ENCODE peak calls at places on chromosome 12, in seven cellular contexts. B is psoas muscle, D is MM.1S, K is WTC11, H is breast epithelium, Z is cardiac fibroblast, P is heart left ventricle. T is an unnamed sample.

GRCh38 chr12:23049180-23049579 is 424.2 kb downstream of the ETNK1 start:
- DNase-seq in B (no peak), D (peak; percentile 15), K (no peak), H (no peak), Z (no peak), P (no peak), T (no peak)

GRCh38 chr12:98579347-98579746 is 14.1 kb upstream of the SLC25A3 start:
- DNase-seq in B (no peak), D (no peak), K (no peak), H (no peak), Z (no peak), P (no peak), T (no peak)

GRCh38 chr12:74945771-74946198 is 263.9 kb downstream of the KCNC2 start:
- DNase-seq in B (no peak), D (no peak), K (no peak), H (no peak), Z (no peak), P (no peak), T (no peak)

GRCh38 chr12:127336416-127336815 is 930.6 kb upstream of the TMEM132C start:
- DNase-seq in B (no peak), D (no peak), K (no peak), H (no peak), Z (no peak), P (no peak), T (no peak)

GRCh38 chr12:11827096-11827841 is 177.8 kb downstream of the ETV6 start:
- DNase-seq in B (no peak), D (no peak), K (peak; percentile 38), H (no peak), Z (no peak), P (no peak), T (no peak)

GRCh38 chr12:27969901-27970390 is 2.6 kb downstream of the PTHLH start:
- DNase-seq in B (peak; percentile 62), D (peak; percentile 93), K (peak; percentile 81), H (peak; percentile 76), Z (peak; percentile 59), P (peak; percentile 32), T (peak; percentile 79)

GRCh38 chr12:58310828-58311273 is 369.5 kb downstream of the ATP23 start:
- DNase-seq in B (no peak), D (no peak), K (no peak), H (no peak), Z (peak; percentile 95), P (no peak), T (no peak)

GRCh38 chr12:51393676-51394545 is 2.7 kb upstream of the GALNT6 start:
- DNase-seq in B (no peak), D (no peak), K (no peak), H (no peak), Z (peak; percentile 74), P (peak; percentile 24), T (no peak)

GRCh38 chr12:14841761-14842160 is 1.6 kb downstream of the ART4 start:
- DNase-seq in B (peak; percentile 78), D (no peak), K (no peak), H (peak; percentile 69), Z (peak; percentile 81), P (peak; percentile 59), T (no peak)

GRCh38 chr12:7927470-7927869 is 8.5 kb downstream of the SLC2A3 start:
- DNase-seq in B (no peak), D (no peak), K (no peak), H (no peak), Z (no peak), P (no peak), T (no peak)

GRCh38 chr12:95976416-95976832 is 19.7 kb downstream of the HAL start:
- DNase-seq in B (no peak), D (no peak), K (no peak), H (no peak), Z (peak; percentile 26), P (no peak), T (no peak)

GRCh38 chr12:78793982-78794381 is 70.6 kb upstream of the SYT1 start:
- DNase-seq in B (no peak), D (no peak), K (no peak), H (no peak), Z (no peak), P (no peak), T (no peak)

GRCh38 chr12:77120695-77121094 is 55.3 kb upstream of the E2F7 start:
- DNase-seq in B (no peak), D (no peak), K (no peak), H (no peak), Z (peak; percentile 63), P (no peak), T (no peak)

DNA sequence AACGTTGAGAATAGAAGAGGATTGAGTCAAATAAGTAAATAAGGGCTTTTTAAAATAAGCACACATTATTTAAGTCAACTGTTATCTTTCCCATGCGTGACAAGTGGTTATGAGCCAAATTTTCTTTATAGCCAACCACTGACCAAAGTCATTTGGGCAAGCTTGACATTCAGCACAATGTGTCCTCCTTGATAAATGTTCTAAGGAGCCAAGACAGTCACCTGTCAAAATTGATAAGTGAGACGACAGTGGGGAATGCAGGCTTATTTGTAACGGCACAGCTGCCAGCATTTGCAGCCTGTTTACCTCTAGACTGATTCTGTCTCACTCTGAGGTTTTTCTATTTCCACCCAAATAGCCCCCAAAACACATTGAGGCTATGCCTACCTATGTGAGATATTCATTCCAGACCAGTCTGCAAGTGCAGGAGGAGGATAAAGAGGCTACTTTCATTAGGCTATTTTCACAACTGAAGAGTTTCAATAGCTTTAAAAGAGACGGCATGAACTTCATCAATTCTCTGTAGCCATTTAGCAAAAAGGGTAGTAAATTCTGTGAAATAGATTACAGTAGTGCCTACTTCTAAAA is 339.5 kb downstream of the PDZRN4 start:
- DNase-seq in B (no peak), D (no peak), K (no peak), H (no peak), Z (no peak), P (no peak), T (no peak)
- TF ChIP-seq CTCF in B (no peak), D (no peak), K (no peak), H (no peak), Z (no peak), P (no peak), T (no peak)

GRCh38 chr12:38669530-38669929 is 235.9 kb downstream of the CPNE8 start:
- DNase-seq in B (no peak), D (no peak), K (no peak), H (no peak), Z (peak; percentile 69), P (no peak), T (no peak)

GRCh38 chr12:38669081-38669480 is 236.3 kb downstream of the CPNE8 start:
- DNase-seq in B (no peak), D (no peak), K (no peak), H (no peak), Z (no peak), P (no peak), T (no peak)

GRCh38 chr12:38662851-38663250 is 242.5 kb downstream of the CPNE8 start:
- DNase-seq in B (no peak), D (peak; percentile 41), K (no peak), H (no peak), Z (peak; percentile 5), P (no peak), T (no peak)

GRCh38 chr12:38666425-38666824 is 239.0 kb downstream of the CPNE8 start:
- DNase-seq in B (no peak), D (no peak), K (no peak), H (no peak), Z (no peak), P (no peak), T (no peak)

DNA sequence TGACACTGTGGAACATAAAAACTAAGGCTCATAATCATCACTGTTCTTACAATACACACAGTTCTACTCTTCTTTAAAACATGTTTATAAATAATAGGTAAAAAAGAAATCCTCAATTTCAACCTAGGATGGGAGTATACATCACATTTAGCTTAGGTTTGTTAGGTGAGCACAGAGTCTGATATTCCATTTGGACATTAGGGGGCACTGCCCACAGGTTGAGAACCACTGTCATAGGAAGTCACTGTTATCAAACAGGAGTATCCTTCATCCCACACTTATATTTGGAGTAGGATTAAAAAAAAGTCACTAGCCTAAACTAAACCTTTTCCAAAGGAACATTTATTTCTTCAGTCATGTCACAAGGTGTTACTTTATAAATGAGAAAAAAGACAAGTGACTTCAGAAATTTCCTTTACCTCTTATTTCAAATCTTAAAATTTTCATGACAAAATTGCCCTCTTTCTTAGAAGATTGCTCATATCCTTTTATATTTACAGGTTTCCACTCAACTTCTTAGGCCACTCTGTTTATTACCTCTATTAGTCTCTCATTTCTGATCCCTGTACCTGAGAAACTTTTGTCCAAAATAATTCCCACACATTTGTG is 240.6 kb downstream of the CPNE8 start:
- DNase-seq in B (no peak), D (peak; percentile 50), K (peak; percentile 23), H (no peak), Z (peak; percentile 25), P (no peak), T (no peak)
- TF ChIP-seq CTCF in B (no peak), D (peak; percentile 74), K (no peak), H (no peak), Z (peak; percentile 69), P (peak; percentile 20), T (peak; percentile 70)

DNA sequence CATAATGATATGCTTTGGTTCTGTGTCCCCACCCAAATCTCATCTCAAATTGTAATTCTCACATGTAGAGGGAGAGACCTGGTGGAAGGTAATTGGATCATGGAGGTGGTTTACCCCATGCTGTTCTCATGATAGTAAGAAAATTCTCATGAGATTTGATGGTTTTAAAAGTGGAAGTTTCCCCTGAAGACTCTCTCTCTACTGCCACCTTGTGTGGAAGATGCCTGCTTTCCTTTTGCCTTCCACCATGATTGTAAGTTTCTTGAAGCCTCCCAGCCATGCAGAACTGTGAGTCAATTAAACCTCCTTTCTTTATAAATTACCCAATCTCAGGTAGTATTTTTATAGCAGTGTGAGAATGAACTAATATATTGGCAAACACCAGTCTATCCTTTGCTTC is 260.4 kb upstream of the PPFIA2 start:
- DNase-seq in B (no peak), D (peak; percentile 34), K (no peak), H (no peak), Z (peak; percentile 13), P (no peak), T (no peak)
- TF ChIP-seq CTCF in B (no peak), D (peak; percentile 53), K (peak; percentile 30), H (no peak), Z (no peak), P (no peak), T (peak; percentile 53)

GRCh38 chr12:122159879-122160278 is 14.1 kb downstream of the IL31 start:
- DNase-seq in B (no peak), D (no peak), K (no peak), H (no peak), Z (no peak), P (no peak), T (no peak)
- TF ChIP-seq CTCF in B (no peak), D (no peak), K (no peak), H (no peak), Z (no peak), P (no peak), T (no peak)

GRCh38 chr12:85821759-85822158 is 14.4 kb downstream of the RASSF9 start:
- DNase-seq in B (no peak), D (no peak), K (no peak), H (no peak), Z (no peak), P (no peak), T (no peak)
- TF ChIP-seq CTCF in B (no peak), D (no peak), K (no peak), H (no peak), Z (no peak), P (no peak), T (no peak)

GRCh38 chr12:5073054-5073453 is 29.4 kb downstream of the KCNA5 start:
- DNase-seq in B (no peak), D (no peak), K (no peak), H (no peak), Z (no peak), P (no peak), T (no peak)
- TF ChIP-seq CTCF in B (no peak), D (peak; percentile 14), K (no peak), H (no peak), Z (no peak), P (no peak), T (no peak)

GRCh38 chr12:21984375-21984774 is 43.1 kb upstream of the ABCC9 start:
- DNase-seq in B (no peak), D (no peak), K (no peak), H (no peak), Z (no peak), P (no peak), T (no peak)
- TF ChIP-seq CTCF in B (no peak), D (no peak), K (no peak), H (no peak), Z (no peak), P (no peak), T (no peak)

T was measured in type B pancreatic cell.